ENCODE peak calls at places on chromosome 2, in ten cellular contexts. One of them, this sample, is unnamed.

GRCh38 chr2:36780231-36780808 is 83.8 kb downstream of the VIT start:
- DNase-seq in HS-27A: peak
- DNase-seq in mesendoderm: peak
- DNase-seq in chondrocyte: no peak
- DNase-seq in NCI-H1092 treated with DMSO at 0.1 percent for 48 hours: peak
- DNase-seq in T follicular helper cell: no peak
- DNase-seq in cardiac muscle cell: peak
- DNase-seq in GM12891: peak
- DNase-seq in hippocampal formation: peak
- DNase-seq in T-helper 2 cell: no peak
- DNase-seq in this sample: no peak

GRCh38 chr2:235314371-235314915 is 179.4 kb upstream of the AGAP1 start:
- DNase-seq in hippocampal formation: no peak
- DNase-seq in T follicular helper cell: no peak
- DNase-seq in chondrocyte: no peak
- DNase-seq in T-helper 2 cell: no peak
- DNase-seq in cardiac muscle cell: peak
- DNase-seq in HS-27A: no peak
- DNase-seq in mesendoderm: no peak
- DNase-seq in GM12891: no peak
- DNase-seq in NCI-H1092 treated with DMSO at 0.1 percent for 48 hours: peak
- DNase-seq in this sample: no peak

GRCh38 chr2:36486546-36487044 is 111.4 kb downstream of the FEZ2 start:
- DNase-seq in HS-27A: peak
- DNase-seq in GM12891: no peak
- DNase-seq in chondrocyte: no peak
- DNase-seq in mesendoderm: peak
- DNase-seq in T follicular helper cell: no peak
- DNase-seq in NCI-H1092 treated with DMSO at 0.1 percent for 48 hours: no peak
- DNase-seq in T-helper 2 cell: no peak
- DNase-seq in cardiac muscle cell: peak
- DNase-seq in hippocampal formation: no peak
- DNase-seq in this sample: no peak

GRCh38 chr2:1132328-1132964 is 181.8 kb downstream of the SNTG2 start:
- DNase-seq in NCI-H1092 treated with DMSO at 0.1 percent for 48 hours: peak
- DNase-seq in HS-27A: no peak
- DNase-seq in hippocampal formation: no peak
- DNase-seq in T follicular helper cell: no peak
- DNase-seq in chondrocyte: no peak
- DNase-seq in cardiac muscle cell: no peak
- DNase-seq in mesendoderm: no peak
- DNase-seq in T-helper 2 cell: no peak
- DNase-seq in GM12891: no peak
- DNase-seq in this sample: no peak

GRCh38 chr2:219037783-219038549 is 3.4 kb downstream of the CFAP65 start:
- DNase-seq in hippocampal formation: no peak
- DNase-seq in HS-27A: no peak
- DNase-seq in mesendoderm: no peak
- DNase-seq in T-helper 2 cell: no peak
- DNase-seq in GM12891: no peak
- DNase-seq in chondrocyte: no peak
- DNase-seq in T follicular helper cell: no peak
- DNase-seq in cardiac muscle cell: no peak
- DNase-seq in NCI-H1092 treated with DMSO at 0.1 percent for 48 hours: no peak
- DNase-seq in this sample: peak

GRCh38 chr2:230650585-230651137 is 62.0 kb upstream of the CAB39 start:
- DNase-seq in cardiac muscle cell: no peak
- DNase-seq in hippocampal formation: no peak
- DNase-seq in mesendoderm: no peak
- DNase-seq in chondrocyte: no peak
- DNase-seq in T follicular helper cell: no peak
- DNase-seq in HS-27A: no peak
- DNase-seq in NCI-H1092 treated with DMSO at 0.1 percent for 48 hours: no peak
- DNase-seq in T-helper 2 cell: no peak
- DNase-seq in GM12891: no peak
- DNase-seq in this sample: peak

GRCh38 chr2:234410526-234410925 is 86.4 kb downstream of the ARL4C start:
- DNase-seq in T follicular helper cell: no peak
- DNase-seq in HS-27A: no peak
- DNase-seq in NCI-H1092 treated with DMSO at 0.1 percent for 48 hours: no peak
- DNase-seq in mesendoderm: peak
- DNase-seq in GM12891: no peak
- DNase-seq in chondrocyte: no peak
- DNase-seq in T-helper 2 cell: no peak
- DNase-seq in hippocampal formation: no peak
- DNase-seq in cardiac muscle cell: no peak
- DNase-seq in this sample: no peak

GRCh38 chr2:230687498-230687897 is 25.1 kb upstream of the CAB39 start:
- DNase-seq in NCI-H1092 treated with DMSO at 0.1 percent for 48 hours: no peak
- DNase-seq in T-helper 2 cell: no peak
- DNase-seq in mesendoderm: no peak
- DNase-seq in T follicular helper cell: no peak
- DNase-seq in GM12891: no peak
- DNase-seq in HS-27A: no peak
- DNase-seq in hippocampal formation: no peak
- DNase-seq in cardiac muscle cell: no peak
- DNase-seq in chondrocyte: no peak
- DNase-seq in this sample: no peak

GRCh38 chr2:88212251-88212790 is 42.2 kb downstream of the THNSL2 start:
- DNase-seq in GM12891: no peak
- DNase-seq in T-helper 2 cell: no peak
- DNase-seq in hippocampal formation: no peak
- DNase-seq in cardiac muscle cell: peak
- DNase-seq in chondrocyte: no peak
- DNase-seq in T follicular helper cell: no peak
- DNase-seq in mesendoderm: peak
- DNase-seq in NCI-H1092 treated with DMSO at 0.1 percent for 48 hours: no peak
- DNase-seq in HS-27A: no peak
- DNase-seq in this sample: no peak

GRCh38 chr2:12856934-12857660 is 140.4 kb downstream of the TRIB2 start:
- DNase-seq in HS-27A: peak
- DNase-seq in NCI-H1092 treated with DMSO at 0.1 percent for 48 hours: no peak
- DNase-seq in chondrocyte: no peak
- DNase-seq in hippocampal formation: no peak
- DNase-seq in T-helper 2 cell: no peak
- DNase-seq in T follicular helper cell: no peak
- DNase-seq in mesendoderm: no peak
- DNase-seq in GM12891: no peak
- DNase-seq in cardiac muscle cell: peak
- DNase-seq in this sample: no peak

GRCh38 chr2:74658516-74658915 is 4.5 kb downstream of the SEMA4F start:
- DNase-seq in hippocampal formation: no peak
- DNase-seq in GM12891: no peak
- DNase-seq in cardiac muscle cell: peak
- DNase-seq in HS-27A: no peak
- DNase-seq in T-helper 2 cell: no peak
- DNase-seq in T follicular helper cell: no peak
- DNase-seq in chondrocyte: no peak
- DNase-seq in mesendoderm: no peak
- DNase-seq in NCI-H1092 treated with DMSO at 0.1 percent for 48 hours: no peak
- DNase-seq in this sample: no peak

GRCh38 chr2:224772494-224772893 is 56.3 kb upstream of the CCDC195 start:
- DNase-seq in T-helper 2 cell: no peak
- DNase-seq in hippocampal formation: no peak
- DNase-seq in chondrocyte: no peak
- DNase-seq in NCI-H1092 treated with DMSO at 0.1 percent for 48 hours: peak
- DNase-seq in GM12891: no peak
- DNase-seq in HS-27A: no peak
- DNase-seq in T follicular helper cell: no peak
- DNase-seq in mesendoderm: no peak
- DNase-seq in cardiac muscle cell: no peak
- DNase-seq in this sample: no peak

GRCh38 chr2:134917958-134918517 is 584 bp upstream of the CCNT2 start:
- DNase-seq in NCI-H1092 treated with DMSO at 0.1 percent for 48 hours: peak
- DNase-seq in HS-27A: peak
- DNase-seq in mesendoderm: no peak
- DNase-seq in cardiac muscle cell: no peak
- DNase-seq in T follicular helper cell: peak
- DNase-seq in hippocampal formation: peak
- DNase-seq in GM12891: no peak
- DNase-seq in chondrocyte: no peak
- DNase-seq in T-helper 2 cell: peak
- DNase-seq in this sample: no peak

GRCh38 chr2:1156526-1156925 is 205.9 kb downstream of the SNTG2 start:
- DNase-seq in GM12891: no peak
- DNase-seq in HS-27A: no peak
- DNase-seq in cardiac muscle cell: no peak
- DNase-seq in T follicular helper cell: no peak
- DNase-seq in mesendoderm: no peak
- DNase-seq in hippocampal formation: no peak
- DNase-seq in T-helper 2 cell: no peak
- DNase-seq in NCI-H1092 treated with DMSO at 0.1 percent for 48 hours: no peak
- DNase-seq in chondrocyte: no peak
- DNase-seq in this sample: no peak

GRCh38 chr2:12612168-12612567 is 104.6 kb upstream of the TRIB2 start:
- DNase-seq in chondrocyte: no peak
- DNase-seq in hippocampal formation: no peak
- DNase-seq in HS-27A: no peak
- DNase-seq in NCI-H1092 treated with DMSO at 0.1 percent for 48 hours: no peak
- DNase-seq in mesendoderm: no peak
- DNase-seq in GM12891: no peak
- DNase-seq in T follicular helper cell: no peak
- DNase-seq in T-helper 2 cell: no peak
- DNase-seq in cardiac muscle cell: no peak
- DNase-seq in this sample: no peak

GRCh38 chr2:100524331-100524730 is 38.5 kb upstream of the PDCL3 start:
- DNase-seq in NCI-H1092 treated with DMSO at 0.1 percent for 48 hours: no peak
- DNase-seq in mesendoderm: no peak
- DNase-seq in chondrocyte: no peak
- DNase-seq in HS-27A: no peak
- DNase-seq in GM12891: no peak
- DNase-seq in hippocampal formation: no peak
- DNase-seq in T-helper 2 cell: no peak
- DNase-seq in cardiac muscle cell: no peak
- DNase-seq in T follicular helper cell: no peak
- DNase-seq in this sample: no peak

GRCh38 chr2:156890498-156891148 is 366.9 kb upstream of the GALNT5 start:
- DNase-seq in HS-27A: no peak
- DNase-seq in cardiac muscle cell: no peak
- DNase-seq in hippocampal formation: no peak
- DNase-seq in mesendoderm: no peak
- DNase-seq in T follicular helper cell: no peak
- DNase-seq in NCI-H1092 treated with DMSO at 0.1 percent for 48 hours: no peak
- DNase-seq in T-helper 2 cell: no peak
- DNase-seq in GM12891: no peak
- DNase-seq in chondrocyte: no peak
- DNase-seq in this sample: no peak

GRCh38 chr2:38194751-38195150 is 118.8 kb upstream of the CYP1B1 start:
- DNase-seq in HS-27A: no peak
- DNase-seq in mesendoderm: no peak
- DNase-seq in hippocampal formation: no peak
- DNase-seq in cardiac muscle cell: no peak
- DNase-seq in GM12891: no peak
- DNase-seq in T-helper 2 cell: no peak
- DNase-seq in chondrocyte: no peak
- DNase-seq in T follicular helper cell: no peak
- DNase-seq in NCI-H1092 treated with DMSO at 0.1 percent for 48 hours: no peak
- DNase-seq in this sample: no peak

GRCh38 chr2:118169359-118170005 is 81.2 kb downstream of the INSIG2 start:
- DNase-seq in GM12891: no peak
- DNase-seq in HS-27A: peak
- DNase-seq in T follicular helper cell: no peak
- DNase-seq in hippocampal formation: no peak
- DNase-seq in chondrocyte: no peak
- DNase-seq in cardiac muscle cell: no peak
- DNase-seq in NCI-H1092 treated with DMSO at 0.1 percent for 48 hours: no peak
- DNase-seq in T-helper 2 cell: no peak
- DNase-seq in mesendoderm: peak
- DNase-seq in this sample: peak

GRCh38 chr2:63790913-63791312 is 50.8 kb upstream of the UGP2 start:
- DNase-seq in HS-27A: peak
- DNase-seq in T follicular helper cell: no peak
- DNase-seq in mesendoderm: peak
- DNase-seq in cardiac muscle cell: peak
- DNase-seq in hippocampal formation: no peak
- DNase-seq in T-helper 2 cell: no peak
- DNase-seq in NCI-H1092 treated with DMSO at 0.1 percent for 48 hours: no peak
- DNase-seq in GM12891: no peak
- DNase-seq in chondrocyte: no peak
- DNase-seq in this sample: no peak

GRCh38 chr2:111178730-111179405 is 58.2 kb downstream of the BCL2L11 start:
- DNase-seq in GM12891: no peak
- DNase-seq in T follicular helper cell: no peak
- DNase-seq in cardiac muscle cell: peak
- DNase-seq in T-helper 2 cell: no peak
- DNase-seq in chondrocyte: no peak
- DNase-seq in hippocampal formation: no peak
- DNase-seq in HS-27A: no peak
- DNase-seq in mesendoderm: no peak
- DNase-seq in NCI-H1092 treated with DMSO at 0.1 percent for 48 hours: no peak
- DNase-seq in this sample: no peak